ENCODE peak calls at places on chromosomes 13 and 19, in five cellular contexts. One of them, this sample, is unnamed.

GRCh38 chr13:26390203-26390602 is 136.3 kb downstream of the CDK8 start:
- DNase-seq in foreskin fibroblast: no peak
- DNase-seq in suprapubic skin: no peak
- DNase-seq in HL-60: no peak
- DNase-seq in heart right ventricle: no peak
- DNase-seq in this sample: no peak

GRCh38 chr19:12092065-12092867 is 27.7 kb downstream of the ZNF844 start:
- DNase-seq in foreskin fibroblast: peak; percentile 89
- DNase-seq in suprapubic skin: peak; percentile 89
- DNase-seq in HL-60: peak; percentile 6
- DNase-seq in heart right ventricle: peak; percentile 90
- DNase-seq in this sample: peak; percentile 37

GRCh38 chr19:4589579-4590410 is 30.3 kb upstream of the SEMA6B start:
- DNase-seq in foreskin fibroblast: no peak
- DNase-seq in suprapubic skin: no peak
- DNase-seq in HL-60: no peak
- DNase-seq in heart right ventricle: no peak
- DNase-seq in this sample: no peak

GRCh38 chr13:41707192-41707858 is 250.0 kb downstream of the RGCC start:
- DNase-seq in foreskin fibroblast: no peak
- DNase-seq in suprapubic skin: no peak
- DNase-seq in HL-60: no peak
- DNase-seq in heart right ventricle: no peak
- DNase-seq in this sample: no peak

GRCh38 chr13:46622918-46623256 is 69.9 kb downstream of the LRCH1 start:
- DNase-seq in foreskin fibroblast: peak; percentile 87
- DNase-seq in suprapubic skin: peak; percentile 71
- DNase-seq in HL-60: no peak
- DNase-seq in heart right ventricle: no peak
- DNase-seq in this sample: peak; percentile 60

GRCh38 chr13:99655351-99656091 is 154.2 kb downstream of the TM9SF2 start:
- DNase-seq in foreskin fibroblast: peak; percentile 5
- DNase-seq in suprapubic skin: no peak
- DNase-seq in HL-60: no peak
- DNase-seq in heart right ventricle: no peak
- DNase-seq in this sample: no peak

GRCh38 chr19:45403781-45404556 is 900 bp downstream of the PPP1R13L start:
- DNase-seq in foreskin fibroblast: no peak
- DNase-seq in suprapubic skin: peak; percentile 81
- DNase-seq in HL-60: no peak
- DNase-seq in heart right ventricle: peak; percentile 70
- DNase-seq in this sample: no peak

GRCh38 chr13:28339419-28339818 is 155.5 kb downstream of the FLT1 start:
- DNase-seq in foreskin fibroblast: peak; percentile 47
- DNase-seq in suprapubic skin: no peak
- DNase-seq in HL-60: no peak
- DNase-seq in heart right ventricle: no peak
- DNase-seq in this sample: no peak

GRCh38 chr19:33186835-33187540 is 7.1 kb upstream of the LRP3 start:
- DNase-seq in foreskin fibroblast: no peak
- DNase-seq in suprapubic skin: peak; percentile 61
- DNase-seq in HL-60: peak; percentile 61
- DNase-seq in heart right ventricle: no peak
- DNase-seq in this sample: no peak

GRCh38 chr19:53019684-53020083 is 6.0 kb downstream of the ERVV-1 start:
- DNase-seq in foreskin fibroblast: no peak
- DNase-seq in suprapubic skin: no peak
- DNase-seq in HL-60: no peak
- DNase-seq in heart right ventricle: no peak
- DNase-seq in this sample: no peak

GRCh38 chr13:83450586-83450985 is 431.7 kb downstream of the SLITRK1 start:
- DNase-seq in foreskin fibroblast: no peak
- DNase-seq in suprapubic skin: no peak
- DNase-seq in HL-60: no peak
- DNase-seq in heart right ventricle: no peak
- DNase-seq in this sample: no peak

GRCh38 chr19:3224346-3225325 is at the start of gene CELF5:
- DNase-seq in foreskin fibroblast: peak; percentile 10
- DNase-seq in suprapubic skin: no peak
- DNase-seq in HL-60: no peak
- DNase-seq in heart right ventricle: peak; percentile 59
- DNase-seq in this sample: no peak

GRCh38 chr13:59088716-59089115 is 1075.0 kb downstream of the DIAPH3 start:
- DNase-seq in foreskin fibroblast: peak; percentile 23
- DNase-seq in suprapubic skin: no peak
- DNase-seq in HL-60: no peak
- DNase-seq in heart right ventricle: no peak
- DNase-seq in this sample: no peak

GRCh38 chr13:111859361-111860105 is 207.4 kb upstream of the SOX1 start:
- DNase-seq in foreskin fibroblast: no peak
- DNase-seq in suprapubic skin: no peak
- DNase-seq in HL-60: no peak
- DNase-seq in heart right ventricle: no peak
- DNase-seq in this sample: no peak

GRCh38 chr19:35813043-35813890 is 622 bp upstream of the PRODH2 start:
- DNase-seq in foreskin fibroblast: no peak
- DNase-seq in suprapubic skin: no peak
- DNase-seq in HL-60: no peak
- DNase-seq in heart right ventricle: no peak
- DNase-seq in this sample: no peak

GRCh38 chr19:18131841-18132596 is 20.9 kb upstream of the PIK3R2 start:
- DNase-seq in foreskin fibroblast: no peak
- DNase-seq in suprapubic skin: no peak
- DNase-seq in HL-60: no peak
- DNase-seq in heart right ventricle: no peak
- DNase-seq in this sample: no peak

GRCh38 chr13:31982540-31982939 is 49.0 kb upstream of the FRY start:
- DNase-seq in foreskin fibroblast: peak; percentile 91
- DNase-seq in suprapubic skin: peak; percentile 68
- DNase-seq in HL-60: peak; percentile 85
- DNase-seq in heart right ventricle: peak; percentile 47
- DNase-seq in this sample: peak; percentile 19

GRCh38 chr13:29513981-29514719 is 81.3 kb downstream of the SLC7A1 start:
- DNase-seq in foreskin fibroblast: peak; percentile 67
- DNase-seq in suprapubic skin: peak; percentile 79
- DNase-seq in HL-60: no peak
- DNase-seq in heart right ventricle: no peak
- DNase-seq in this sample: no peak

GRCh38 chr19:51354103-51354741 is 12.0 kb downstream of the ETFB start:
- DNase-seq in foreskin fibroblast: no peak
- DNase-seq in suprapubic skin: no peak
- DNase-seq in HL-60: no peak
- DNase-seq in heart right ventricle: no peak
- DNase-seq in this sample: no peak

GRCh38 chr13:49368688-49369087 is 75.2 kb downstream of the CAB39L start:
- DNase-seq in foreskin fibroblast: no peak
- DNase-seq in suprapubic skin: no peak
- DNase-seq in HL-60: no peak
- DNase-seq in heart right ventricle: no peak
- DNase-seq in this sample: no peak

GRCh38 chr19:7366701-7367420 is 18.1 kb downstream of the ARHGEF18 start:
- DNase-seq in foreskin fibroblast: no peak
- DNase-seq in suprapubic skin: no peak
- DNase-seq in HL-60: peak; percentile 58
- DNase-seq in heart right ventricle: no peak
- DNase-seq in this sample: no peak

GRCh38 chr13:79480954-79481684 is at the start of gene NDFIP2:
- DNase-seq in foreskin fibroblast: peak; percentile 84
- DNase-seq in suprapubic skin: peak; percentile 91
- DNase-seq in HL-60: peak; percentile 33
- DNase-seq in heart right ventricle: peak; percentile 91
- DNase-seq in this sample: no peak

GRCh38 chr13:36767276-36767675 is 51.7 kb upstream of the RFXAP start:
- DNase-seq in foreskin fibroblast: no peak
- DNase-seq in suprapubic skin: no peak
- DNase-seq in HL-60: no peak
- DNase-seq in heart right ventricle: no peak
- DNase-seq in this sample: no peak

GRCh38 chr19:8355631-8356402 is 8.1 kb upstream of the ANGPTL4 start:
- DNase-seq in foreskin fibroblast: peak; percentile 100
- DNase-seq in suprapubic skin: peak; percentile 67
- DNase-seq in HL-60: peak; percentile 49
- DNase-seq in heart right ventricle: no peak
- DNase-seq in this sample: peak; percentile 75

GRCh38 chr13:74191036-74191809 is 57.0 kb upstream of the KLF12 start:
- DNase-seq in foreskin fibroblast: no peak
- DNase-seq in suprapubic skin: no peak
- DNase-seq in HL-60: no peak
- DNase-seq in heart right ventricle: no peak
- DNase-seq in this sample: no peak

GRCh38 chr19:45780448-45781281 is 1.6 kb downstream of the DMPK start:
- DNase-seq in foreskin fibroblast: no peak
- DNase-seq in suprapubic skin: no peak
- DNase-seq in HL-60: no peak
- DNase-seq in heart right ventricle: no peak
- DNase-seq in this sample: no peak

DNA sequence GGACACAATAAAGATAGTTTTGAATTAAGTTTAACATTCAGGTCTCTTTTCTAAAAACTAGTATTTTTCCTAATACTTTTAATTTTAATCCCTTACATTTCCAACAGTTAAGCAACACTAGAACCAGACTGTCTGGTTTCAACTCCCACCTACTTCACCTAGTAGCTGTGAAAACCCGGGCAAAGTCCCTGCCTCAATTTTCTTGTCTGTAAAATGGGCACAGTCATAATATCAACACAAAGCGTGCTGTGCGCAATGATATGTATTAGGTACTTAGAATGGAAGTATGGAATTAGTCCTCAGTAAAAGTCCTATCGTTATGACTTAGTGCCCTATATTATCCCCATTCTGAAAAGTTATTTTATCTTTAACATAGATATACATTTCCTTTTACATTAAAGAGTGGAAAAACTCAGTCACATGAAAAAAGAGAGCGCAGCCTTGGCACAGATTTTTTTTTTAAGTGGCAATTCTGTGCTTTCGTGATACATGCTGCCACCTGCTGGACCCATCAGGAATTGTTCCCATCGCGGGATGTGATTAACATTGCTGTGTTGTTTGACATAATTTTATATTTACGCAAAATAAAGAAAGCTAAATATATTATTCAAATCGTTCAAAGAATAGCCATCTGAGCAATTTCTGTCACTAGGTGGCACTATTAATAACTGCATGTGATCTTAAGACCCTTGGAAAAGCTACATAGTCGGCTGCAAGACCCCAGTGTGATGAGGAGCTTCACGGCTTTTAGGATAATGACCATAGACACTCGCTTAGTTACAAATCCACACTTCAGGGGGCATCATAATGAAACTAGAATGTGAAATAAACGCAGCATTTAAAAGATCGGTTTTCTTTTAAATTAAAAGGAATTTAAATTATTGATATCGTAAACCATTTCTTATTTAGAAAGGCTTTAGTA is 59.9 kb downstream of the LIG4 start:
- DNase-seq in foreskin fibroblast: peak; percentile 10
- DNase-seq in suprapubic skin: no peak
- DNase-seq in HL-60: peak; percentile 16
- DNase-seq in heart right ventricle: peak; percentile 39
- DNase-seq in this sample: no peak
- H3K4me3 ChIP-seq in foreskin fibroblast: no peak overlapping the region
- H3K4me3 ChIP-seq in suprapubic skin: no peak overlapping the region
- H3K4me3 ChIP-seq in HL-60: no peak overlapping the region
- H3K4me3 ChIP-seq in heart right ventricle: no peak overlapping the region
- H3K4me3 ChIP-seq in this sample: no peak overlapping the region

GRCh38 chr13:81609335-81609734 is 1268.4 kb upstream of the SPRY2 start:
- DNase-seq in foreskin fibroblast: no peak
- DNase-seq in suprapubic skin: no peak
- DNase-seq in HL-60: no peak
- DNase-seq in heart right ventricle: no peak
- DNase-seq in this sample: no peak

GRCh38 chr13:81606074-81606473 is 1265.1 kb upstream of the SPRY2 start:
- DNase-seq in foreskin fibroblast: no peak
- DNase-seq in suprapubic skin: no peak
- DNase-seq in HL-60: no peak
- DNase-seq in heart right ventricle: no peak
- DNase-seq in this sample: no peak

DNA sequence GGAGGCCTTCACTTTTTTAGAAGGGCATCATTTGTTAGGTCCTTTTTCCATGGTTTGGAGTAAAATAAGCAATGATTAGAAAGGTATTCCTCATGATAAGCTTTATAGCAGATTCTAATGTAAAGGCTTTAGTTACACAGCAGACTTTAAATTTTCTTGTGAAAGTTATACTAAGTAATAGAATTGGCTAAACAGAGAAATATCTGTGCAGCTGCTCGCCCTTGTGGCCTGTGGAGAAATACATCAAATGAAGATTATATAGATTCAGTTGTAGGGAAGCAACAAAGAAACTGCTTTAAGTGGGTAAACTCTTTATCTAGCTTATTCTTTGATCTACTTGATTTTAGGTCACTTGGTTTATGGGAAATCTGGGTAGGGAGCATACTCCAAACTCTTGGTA is 1269.7 kb upstream of the SPRY2 start:
- DNase-seq in foreskin fibroblast: no peak
- DNase-seq in suprapubic skin: no peak
- DNase-seq in HL-60: no peak
- DNase-seq in heart right ventricle: no peak
- DNase-seq in this sample: no peak
- TF ChIP-seq CTCF in foreskin fibroblast: no peak
- TF ChIP-seq CTCF in suprapubic skin: no peak
- TF ChIP-seq CTCF in HL-60: no peak
- TF ChIP-seq CTCF in heart right ventricle: no peak
- TF ChIP-seq CTCF in this sample: no peak

DNA sequence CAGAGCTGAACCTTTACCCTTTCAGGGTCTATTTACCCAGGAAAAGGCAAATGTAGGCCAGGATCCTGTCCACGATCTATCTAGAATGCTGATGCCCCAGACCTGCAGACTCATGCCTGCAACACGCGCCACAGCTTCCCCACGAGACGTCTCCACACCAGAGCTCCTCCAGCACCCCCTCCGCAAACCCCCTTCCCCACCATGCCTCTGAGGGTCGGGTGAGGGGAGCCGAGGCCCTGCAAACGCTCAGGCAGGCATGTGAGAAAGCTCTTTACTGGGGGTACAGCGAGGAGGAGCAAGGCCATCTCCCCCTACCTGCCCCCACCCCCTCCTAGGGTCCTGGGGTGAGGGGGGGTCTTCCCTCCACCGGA is 8.9 kb downstream of the DYRK1B start:
- DNase-seq in foreskin fibroblast: no peak
- DNase-seq in suprapubic skin: no peak
- DNase-seq in HL-60: no peak
- DNase-seq in heart right ventricle: no peak
- DNase-seq in this sample: no peak
- H3K4me3 ChIP-seq in foreskin fibroblast: no peak overlapping the region
- H3K4me3 ChIP-seq in suprapubic skin: peak overlapping the region; percentile 87
- H3K4me3 ChIP-seq in HL-60: no peak overlapping the region
- H3K4me3 ChIP-seq in heart right ventricle: no peak overlapping the region
- H3K4me3 ChIP-seq in this sample: no peak overlapping the region

GRCh38 chr13:50989476-50989875 is 79.9 kb downstream of the RNASEH2B start:
- DNase-seq in foreskin fibroblast: no peak
- DNase-seq in suprapubic skin: no peak
- DNase-seq in HL-60: no peak
- DNase-seq in heart right ventricle: no peak
- DNase-seq in this sample: no peak
- TF ChIP-seq CTCF in foreskin fibroblast: no peak
- TF ChIP-seq CTCF in suprapubic skin: no peak
- TF ChIP-seq CTCF in HL-60: no peak
- TF ChIP-seq CTCF in heart right ventricle: peak; percentile 13
- TF ChIP-seq CTCF in this sample: no peak

GRCh38 chr13:109778102-109778542 is 8.3 kb downstream of the IRS2 start:
- DNase-seq in foreskin fibroblast: no peak
- DNase-seq in suprapubic skin: no peak
- DNase-seq in HL-60: no peak
- DNase-seq in heart right ventricle: no peak
- DNase-seq in this sample: no peak
- H3K4me3 ChIP-seq in foreskin fibroblast: peak overlapping the region; percentile 90
- H3K4me3 ChIP-seq in suprapubic skin: peak overlapping the region; percentile 84
- H3K4me3 ChIP-seq in HL-60: no peak overlapping the region
- H3K4me3 ChIP-seq in heart right ventricle: no peak overlapping the region
- H3K4me3 ChIP-seq in this sample: no peak overlapping the region